ENCODE peak calls at places on chromosome 11, in nine cellular contexts. Y is stimulated activated CD8-positive, alpha-beta memory T cell treated with anti-CD3 and anti-CD28 coated beads, Interleukin-15, amount 100 ng/mL, for 4 hours; V is A673; U is type B pancreatic cell; E is psoas muscle; M is left ventricle myocardium superior; B is CD4-positive, alpha-beta memory T cell; C is H9; O is neural progenitor cell. L is an unnamed sample.

GRCh38 chr11:113350646-113351045 is 36.3 kb downstream of the TTC12 start:
- DNase-seq in Y (no peak), V (no peak), U (no peak), E (no peak), M (no peak), B (no peak), C (no peak), O (no peak), L (no peak)

GRCh38 chr11:134038897-134039470 is 29.9 kb upstream of the JAM3 start:
- DNase-seq in Y (no peak), V (no peak), U (no peak), E (no peak), M (peak), B (no peak), C (no peak), O (peak), L (no peak)

GRCh38 chr11:45468265-45468856 is 182.2 kb upstream of the SYT13 start:
- DNase-seq in Y (no peak), V (no peak), U (no peak), E (no peak), M (no peak), B (no peak), C (peak), O (peak), L (no peak)

GRCh38 chr11:128318856-128319474 is 268.4 kb downstream of the ETS1 start:
- DNase-seq in Y (peak), V (no peak), U (no peak), E (no peak), M (no peak), B (peak), C (no peak), O (no peak), L (no peak)

GRCh38 chr11:84549221-84549620 is 1077.9 kb downstream of the DLG2 start:
- DNase-seq in Y (no peak), V (no peak), U (no peak), E (no peak), M (no peak), B (no peak), C (no peak), O (no peak), L (no peak)

GRCh38 chr11:59510917-59511589 is at the start of gene OR4D9:
- DNase-seq in Y (no peak), V (peak), U (no peak), E (no peak), M (no peak), B (no peak), C (no peak), O (no peak), L (no peak)

GRCh38 chr11:9265211-9266131 is at the start of gene DENND5A:
- DNase-seq in Y (peak), V (peak), U (peak), E (peak), M (peak), B (peak), C (peak), O (peak), L (no peak)

GRCh38 chr11:61554172-61554988 is 26.5 kb downstream of the SYT7 start:
- DNase-seq in Y (peak), V (no peak), U (no peak), E (no peak), M (no peak), B (no peak), C (no peak), O (no peak), L (no peak)

GRCh38 chr11:96124155-96124554 is 200.2 kb upstream of the MTMR2 start:
- DNase-seq in Y (no peak), V (no peak), U (no peak), E (no peak), M (no peak), B (no peak), C (no peak), O (no peak), L (no peak)

L was measured in epithelial cell of proximal tubule.